ENCODE peak calls at places on chromosomes 4 and X, in five cellular contexts. One of them, this sample, is unnamed.

GRCh38 chr4:107863850-107864371 is 39.2 kb downstream of the SGMS2 start:
- DNase-seq in spleen: no peak
- DNase-seq in DND-41: no peak
- DNase-seq in brain microvascular endothelial cell: peak; percentile 74
- DNase-seq in thoracic aorta: no peak
- DNase-seq in this sample: peak; percentile 84

GRCh38 chrX:51476930-51477329 is 19.5 kb downstream of the NUDT11 start:
- DNase-seq in spleen: no peak
- DNase-seq in DND-41: no peak
- DNase-seq in brain microvascular endothelial cell: no peak
- DNase-seq in thoracic aorta: no peak
- DNase-seq in this sample: no peak

GRCh38 chr4:157700898-157701694 is 471.7 kb downstream of the GASK1B start:
- DNase-seq in spleen: no peak
- DNase-seq in DND-41: no peak
- DNase-seq in brain microvascular endothelial cell: no peak
- DNase-seq in thoracic aorta: no peak
- DNase-seq in this sample: no peak

GRCh38 chr4:82648356-82648755 is 86.6 kb upstream of the TMEM150C start:
- DNase-seq in spleen: no peak
- DNase-seq in DND-41: no peak
- DNase-seq in brain microvascular endothelial cell: peak; percentile 22
- DNase-seq in thoracic aorta: no peak
- DNase-seq in this sample: peak; percentile 10

GRCh38 chr4:5750052-5750950 is 39.3 kb downstream of the EVC start:
- DNase-seq in spleen: no peak
- DNase-seq in DND-41: no peak
- DNase-seq in brain microvascular endothelial cell: peak; percentile 79
- DNase-seq in thoracic aorta: no peak
- DNase-seq in this sample: no peak

GRCh38 chrX:45172890-45173289 is 27.8 kb downstream of the DIPK2B start:
- DNase-seq in spleen: no peak
- DNase-seq in DND-41: no peak
- DNase-seq in brain microvascular endothelial cell: peak; percentile 27
- DNase-seq in thoracic aorta: no peak
- DNase-seq in this sample: peak; percentile 82

GRCh38 chr4:159273126-159273438 is 170.2 kb downstream of the RAPGEF2 start:
- DNase-seq in spleen: no peak
- DNase-seq in DND-41: no peak
- DNase-seq in brain microvascular endothelial cell: no peak
- DNase-seq in thoracic aorta: no peak
- DNase-seq in this sample: no peak

GRCh38 chr4:57080781-57081650 is 29.2 kb downstream of the IGFBP7 start:
- DNase-seq in spleen: no peak
- DNase-seq in DND-41: no peak
- DNase-seq in brain microvascular endothelial cell: peak; percentile 97
- DNase-seq in thoracic aorta: no peak
- DNase-seq in this sample: peak; percentile 85

GRCh38 chr4:114597410-114598115 is 1.0 kb upstream of the UGT8 start:
- DNase-seq in spleen: no peak
- DNase-seq in DND-41: no peak
- DNase-seq in brain microvascular endothelial cell: no peak
- DNase-seq in thoracic aorta: no peak
- DNase-seq in this sample: peak; percentile 28

GRCh38 chrX:37986893-37987292 is 19.5 kb upstream of the SYTL5 start:
- DNase-seq in spleen: no peak
- DNase-seq in DND-41: no peak
- DNase-seq in brain microvascular endothelial cell: no peak
- DNase-seq in thoracic aorta: no peak
- DNase-seq in this sample: peak; percentile 14

GRCh38 chr4:117400039-117400835 is 314.9 kb upstream of the TRAM1L1 start:
- DNase-seq in spleen: no peak
- DNase-seq in DND-41: no peak
- DNase-seq in brain microvascular endothelial cell: peak; percentile 35
- DNase-seq in thoracic aorta: no peak
- DNase-seq in this sample: peak; percentile 61

GRCh38 chrX:10089378-10089795 is 67.4 kb upstream of the CLCN4 start:
- DNase-seq in spleen: no peak
- DNase-seq in DND-41: no peak
- DNase-seq in brain microvascular endothelial cell: no peak
- DNase-seq in thoracic aorta: no peak
- DNase-seq in this sample: peak; percentile 71

GRCh38 chr4:25307596-25307995 is 5.0 kb upstream of the ZCCHC4 start:
- DNase-seq in spleen: no peak
- DNase-seq in DND-41: no peak
- DNase-seq in brain microvascular endothelial cell: no peak
- DNase-seq in thoracic aorta: no peak
- DNase-seq in this sample: no peak

GRCh38 chr4:150238591-150238990 is 160.3 kb downstream of the DCLK2 start:
- DNase-seq in spleen: no peak
- DNase-seq in DND-41: no peak
- DNase-seq in brain microvascular endothelial cell: no peak
- DNase-seq in thoracic aorta: no peak
- DNase-seq in this sample: no peak

GRCh38 chr4:45358573-45359506 is 632.5 kb upstream of the GNPDA2 start:
- DNase-seq in spleen: no peak
- DNase-seq in DND-41: no peak
- DNase-seq in brain microvascular endothelial cell: no peak
- DNase-seq in thoracic aorta: no peak
- DNase-seq in this sample: no peak

GRCh38 chrX:69277369-69277768 is 112.1 kb upstream of the PJA1 start:
- DNase-seq in spleen: no peak
- DNase-seq in DND-41: no peak
- DNase-seq in brain microvascular endothelial cell: no peak
- DNase-seq in thoracic aorta: no peak
- DNase-seq in this sample: no peak

GRCh38 chr4:156665779-156666366 is 305.7 kb downstream of the PDGFC start:
- DNase-seq in spleen: no peak
- DNase-seq in DND-41: no peak
- DNase-seq in brain microvascular endothelial cell: no peak
- DNase-seq in thoracic aorta: no peak
- DNase-seq in this sample: no peak

GRCh38 chr4:110780538-110780937 is 157.7 kb upstream of the PITX2 start:
- DNase-seq in spleen: no peak
- DNase-seq in DND-41: no peak
- DNase-seq in brain microvascular endothelial cell: no peak
- DNase-seq in thoracic aorta: no peak
- DNase-seq in this sample: no peak

GRCh38 chrX:15672886-15673285 is 8.3 kb upstream of the CLTRN start:
- DNase-seq in spleen: no peak
- DNase-seq in DND-41: no peak
- DNase-seq in brain microvascular endothelial cell: no peak
- DNase-seq in thoracic aorta: no peak
- DNase-seq in this sample: no peak

DNA sequence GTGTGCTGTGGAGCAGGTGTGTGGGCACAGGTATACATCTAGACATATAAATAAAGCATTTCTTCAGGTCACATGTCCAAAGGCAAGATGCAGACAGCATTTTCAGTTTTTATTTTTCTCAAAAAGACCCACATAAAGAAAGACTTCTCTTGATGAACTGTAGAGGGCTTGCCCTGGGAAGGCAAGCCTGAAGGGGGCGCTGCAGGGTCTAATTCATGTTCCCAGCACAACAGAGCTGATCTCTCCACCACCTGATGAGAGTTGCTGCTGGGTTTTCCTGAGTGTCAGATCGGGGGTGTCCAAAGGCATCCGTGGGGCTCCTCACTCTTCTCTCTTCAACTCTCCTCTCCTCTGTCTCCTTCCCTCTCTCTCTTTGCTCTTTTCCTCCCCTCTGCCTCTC is 26.6 kb downstream of the ADRA2C start:
- DNase-seq in spleen: no peak
- DNase-seq in DND-41: no peak
- DNase-seq in brain microvascular endothelial cell: no peak
- DNase-seq in thoracic aorta: no peak
- DNase-seq in this sample: no peak
- TF ChIP-seq CTCF in spleen: no peak
- TF ChIP-seq CTCF in DND-41: peak; percentile 19
- TF ChIP-seq CTCF in brain microvascular endothelial cell: no peak
- TF ChIP-seq CTCF in thoracic aorta: no peak
- TF ChIP-seq CTCF in this sample: no peak

DNA sequence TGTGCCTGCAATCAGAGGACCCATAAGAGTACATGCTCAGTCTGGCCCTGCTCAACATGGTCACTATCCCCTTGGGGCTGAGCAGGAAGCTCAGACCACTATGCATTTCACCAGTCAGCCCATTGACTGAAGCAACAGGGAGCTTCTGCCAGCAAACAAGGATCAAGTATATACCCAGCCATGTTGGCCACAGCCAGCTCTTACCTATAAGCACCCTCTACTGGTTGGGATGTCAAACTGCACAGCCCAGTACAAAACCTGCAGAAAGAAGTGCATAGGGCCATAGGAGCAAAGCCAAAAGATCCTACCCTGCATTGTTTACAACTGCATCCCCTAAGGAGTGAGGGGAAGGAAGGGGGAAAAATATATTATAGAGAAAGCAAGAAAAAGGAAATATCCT is 214.4 kb upstream of the CPEB2 start:
- DNase-seq in spleen: no peak
- DNase-seq in DND-41: no peak
- DNase-seq in brain microvascular endothelial cell: no peak
- DNase-seq in thoracic aorta: no peak
- DNase-seq in this sample: peak; percentile 41
- TF ChIP-seq CTCF in spleen: no peak
- TF ChIP-seq CTCF in DND-41: peak; percentile 57
- TF ChIP-seq CTCF in brain microvascular endothelial cell: peak; percentile 67
- TF ChIP-seq CTCF in thoracic aorta: no peak
- TF ChIP-seq CTCF in this sample: peak; percentile 29

DNA sequence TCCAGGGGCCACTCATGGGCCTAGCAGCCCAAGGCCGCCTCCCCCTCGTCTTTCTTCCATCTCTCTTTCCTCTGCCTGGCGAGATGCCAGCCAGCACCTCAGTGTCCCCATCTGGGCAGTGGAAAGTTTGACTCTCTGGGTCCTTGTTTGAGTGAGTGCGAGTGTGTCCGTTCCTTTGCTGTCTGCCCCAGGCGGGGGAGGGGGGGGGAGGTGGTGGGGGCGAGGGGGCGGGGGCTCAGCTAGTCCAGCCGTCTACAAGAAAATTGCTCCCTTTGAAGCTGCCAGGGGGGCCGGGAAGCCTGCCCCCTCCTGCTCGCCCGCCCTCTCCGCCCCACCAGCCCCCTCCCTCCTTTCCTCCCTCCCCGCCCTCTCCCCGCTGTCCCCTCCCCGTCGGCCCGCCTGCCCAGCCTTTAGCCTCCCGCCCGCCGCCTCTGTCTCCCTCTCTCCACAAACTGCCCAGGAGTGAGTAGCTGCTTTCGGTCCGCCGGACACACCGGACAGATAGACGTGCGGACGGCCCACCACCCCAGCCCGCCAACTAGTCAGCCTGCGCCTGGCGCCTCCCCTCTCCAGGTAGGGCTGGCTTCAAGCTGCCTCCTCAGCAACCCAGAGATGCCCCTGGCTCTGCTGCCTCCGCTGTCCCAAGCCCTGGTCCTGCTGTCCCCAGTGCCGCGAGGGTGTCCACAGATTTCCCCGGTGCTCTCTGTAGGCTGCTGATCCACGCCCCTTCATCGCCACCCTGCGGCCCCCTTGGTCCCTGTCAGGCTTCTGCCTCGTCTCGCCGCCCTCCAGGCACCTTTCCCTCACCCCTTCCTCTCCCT is at the start of gene BGN:
- DNase-seq in spleen: no peak
- DNase-seq in DND-41: no peak
- DNase-seq in brain microvascular endothelial cell: no peak
- DNase-seq in thoracic aorta: peak; percentile 39
- DNase-seq in this sample: no peak
- TF ChIP-seq CTCF in spleen: no peak
- TF ChIP-seq CTCF in DND-41: no peak
- TF ChIP-seq CTCF in brain microvascular endothelial cell: peak; percentile 64
- TF ChIP-seq CTCF in thoracic aorta: peak; percentile 17
- TF ChIP-seq CTCF in this sample: no peak

GRCh38 chr4:8507624-8508023 is 67.0 kb downstream of the TRMT44 start:
- DNase-seq in spleen: peak; percentile 58
- DNase-seq in DND-41: no peak
- DNase-seq in brain microvascular endothelial cell: no peak
- DNase-seq in thoracic aorta: no peak
- DNase-seq in this sample: no peak
- TF ChIP-seq CTCF in spleen: no peak
- TF ChIP-seq CTCF in DND-41: no peak
- TF ChIP-seq CTCF in brain microvascular endothelial cell: no peak
- TF ChIP-seq CTCF in thoracic aorta: no peak
- TF ChIP-seq CTCF in this sample: no peak

GRCh38 chr4:92270908-92271307 is 32.9 kb upstream of the GRID2 start:
- DNase-seq in spleen: no peak
- DNase-seq in DND-41: no peak
- DNase-seq in brain microvascular endothelial cell: no peak
- DNase-seq in thoracic aorta: no peak
- DNase-seq in this sample: peak; percentile 5
- TF ChIP-seq CTCF in spleen: no peak
- TF ChIP-seq CTCF in DND-41: no peak
- TF ChIP-seq CTCF in brain microvascular endothelial cell: peak; percentile 19
- TF ChIP-seq CTCF in thoracic aorta: no peak
- TF ChIP-seq CTCF in this sample: no peak

GRCh38 chr4:87114245-87115062 is 106.0 kb downstream of the KLHL8 start:
- DNase-seq in spleen: no peak
- DNase-seq in DND-41: no peak
- DNase-seq in brain microvascular endothelial cell: no peak
- DNase-seq in thoracic aorta: no peak
- DNase-seq in this sample: no peak
- TF ChIP-seq CTCF in spleen: no peak
- TF ChIP-seq CTCF in DND-41: peak; percentile 2
- TF ChIP-seq CTCF in brain microvascular endothelial cell: peak; percentile 32
- TF ChIP-seq CTCF in thoracic aorta: no peak
- TF ChIP-seq CTCF in this sample: no peak

GRCh38 chrX:135923353-135923752 is 29.8 kb downstream of the SAGE1 start:
- DNase-seq in spleen: no peak
- DNase-seq in DND-41: no peak
- DNase-seq in brain microvascular endothelial cell: no peak
- DNase-seq in thoracic aorta: no peak
- DNase-seq in this sample: peak; percentile 37
- TF ChIP-seq CTCF in spleen: no peak
- TF ChIP-seq CTCF in DND-41: peak; percentile 37
- TF ChIP-seq CTCF in brain microvascular endothelial cell: peak; percentile 25
- TF ChIP-seq CTCF in thoracic aorta: no peak
- TF ChIP-seq CTCF in this sample: peak; percentile 17

DNA sequence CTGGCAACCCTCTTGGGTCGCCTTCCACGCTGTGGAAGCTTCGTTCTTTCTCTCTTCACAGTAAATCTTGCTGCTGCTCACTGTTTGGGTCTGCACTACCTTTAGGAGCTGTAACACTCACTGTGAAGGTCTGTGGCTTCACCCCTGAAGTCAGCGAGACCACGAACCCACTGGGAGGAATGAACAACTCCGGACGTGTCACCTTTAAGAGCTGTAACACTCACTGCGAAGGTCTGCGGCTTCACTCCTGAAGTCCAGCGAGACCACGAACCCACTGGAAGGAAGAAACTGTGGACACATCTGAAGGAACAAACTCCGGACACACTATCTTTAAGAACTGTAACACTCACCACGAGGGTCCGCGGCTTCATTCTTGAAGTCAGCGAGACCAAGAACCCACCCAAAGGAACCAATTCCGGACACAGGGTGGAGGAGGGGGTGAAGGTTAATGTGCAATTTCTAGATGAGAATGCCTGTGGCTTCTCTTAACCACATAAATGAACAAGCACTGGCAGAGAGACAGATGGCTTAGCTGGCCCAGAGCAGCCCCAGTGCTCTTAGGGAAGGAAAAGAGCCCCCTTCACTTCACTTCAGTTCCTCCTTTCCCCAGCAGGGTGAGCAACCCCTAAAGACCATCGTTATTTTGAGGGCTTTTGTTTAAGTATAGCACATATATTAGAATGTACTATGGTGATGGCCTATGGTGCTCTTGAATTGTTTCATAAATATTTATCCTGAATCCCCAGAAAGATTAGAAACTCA is 73.0 kb downstream of the LUZP4 start:
- DNase-seq in spleen: no peak
- DNase-seq in DND-41: no peak
- DNase-seq in brain microvascular endothelial cell: no peak
- DNase-seq in thoracic aorta: no peak
- DNase-seq in this sample: no peak
- TF ChIP-seq CTCF in spleen: no peak
- TF ChIP-seq CTCF in DND-41: no peak
- TF ChIP-seq CTCF in brain microvascular endothelial cell: peak; percentile 59
- TF ChIP-seq CTCF in thoracic aorta: no peak
- TF ChIP-seq CTCF in this sample: no peak